ENCODE peak calls at places on chromosome 14, in eight cellular contexts. I, F, U, T, M, A, J and R are unnamed samples.

GRCh38 chr14:26841920-26842741 is 244.3 kb upstream of the NOVA1 start:
- DNase-seq in I (peak; percentile 99), F (no peak), U (peak; percentile 8), T (no peak), M (no peak), A (peak; percentile 96), J (peak; percentile 79), R (peak; percentile 48)

GRCh38 chr14:74567646-74568379 is 44.2 kb downstream of the LTBP2 start:
- DNase-seq in I (no peak), F (no peak), U (no peak), T (no peak), M (no peak), A (no peak), J (no peak), R (no peak)

GRCh38 chr14:46063872-46064271 is 587.7 kb downstream of the RPL10L start:
- DNase-seq in I (no peak), F (no peak), U (no peak), T (no peak), M (no peak), A (no peak), J (no peak), R (no peak)

GRCh38 chr14:88791629-88792571 is 853 bp downstream of the EML5 start:
- DNase-seq in I (no peak), F (peak; percentile 54), U (peak; percentile 8), T (no peak), M (no peak), A (no peak), J (no peak), R (no peak)

GRCh38 chr14:96502621-96503251 is 554 bp downstream of the PAPOLA start:
- DNase-seq in I (peak; percentile 3), F (peak; percentile 84), U (peak; percentile 68), T (no peak), M (peak; percentile 27), A (no peak), J (peak; percentile 62), R (no peak)

GRCh38 chr14:92945959-92946846 is 23.3 kb downstream of the CHGA start:
- DNase-seq in I (peak; percentile 35), F (peak; percentile 78), U (no peak), T (no peak), M (no peak), A (peak; percentile 9), J (peak; percentile 72), R (peak; percentile 79)

GRCh38 chr14:54420478-54421116 is 20.6 kb downstream of the CNIH1 start:
- DNase-seq in I (peak; percentile 48), F (no peak), U (peak; percentile 45), T (no peak), M (no peak), A (peak; percentile 38), J (no peak), R (no peak)

GRCh38 chr14:69711065-69711464 is 55.9 kb upstream of the SRSF5 start:
- DNase-seq in I (peak; percentile 2), F (peak; percentile 68), U (peak; percentile 24), T (no peak), M (no peak), A (no peak), J (no peak), R (no peak)

GRCh38 chr14:22903742-22904087 is 15.2 kb downstream of the RBM23 start:
- DNase-seq in I (no peak), F (no peak), U (no peak), T (no peak), M (no peak), A (no peak), J (no peak), R (no peak)

GRCh38 chr14:100107236-100107635 is 42.0 kb downstream of the EVL start:
- DNase-seq in I (no peak), F (peak; percentile 69), U (no peak), T (no peak), M (no peak), A (no peak), J (no peak), R (no peak)